ENCODE peak calls at places on chromosome 13, in five cellular contexts. C is upper lobe of left lung, K is K562, W is A549, J is GM12878. Q is an unnamed sample. For H3K9me3, the result is how much of the 10 kb centered on the place peaks cover.

GRCh38 chr13:50015750-50016149 is 506 bp downstream of the KCNRG start:
- ATAC-seq in C (no peak), K (peak), W (no peak), J (no peak), Q (no peak)

GRCh38 chr13:107299717-107300116 is 731.8 kb upstream of the ARGLU1 start:
- ATAC-seq in C (no peak), K (no peak), W (no peak), J (no peak), Q (no peak)

GRCh38 chr13:23321534-23322241 is 111.8 kb downstream of the SACS start:
- ATAC-seq in C (peak), K (no peak), W (peak), J (peak), Q (peak)

GRCh38 chr13:83536941-83537340 is 345.3 kb downstream of the SLITRK1 start:
- ATAC-seq in C (no peak), K (no peak), W (no peak), J (no peak), Q (no peak)

GRCh38 chr13:32212420-32212819 is 102.7 kb downstream of the ZAR1L start:
- ATAC-seq in C (peak), K (no peak), W (no peak), J (no peak), Q (peak)

GRCh38 chr13:31951215-31951678 is 80.3 kb upstream of the FRY start:
- ATAC-seq in C (peak), K (no peak), W (no peak), J (peak), Q (peak)

GRCh38 chr13:91144054-91144453 is 203.4 kb upstream of the MIR17HG start:
- ATAC-seq in C (peak), K (no peak), W (no peak), J (no peak), Q (no peak)

GRCh38 chr13:29817604-29818378 is 32.6 kb downstream of the UBL3 start:
- ATAC-seq in C (peak), K (no peak), W (no peak), J (peak), Q (no peak)

GRCh38 chr13:21517576-21517975 is 58.5 kb upstream of the ZDHHC20 start:
- ATAC-seq in C (no peak), K (no peak), W (no peak), J (no peak), Q (no peak)

GRCh38 chr13:98385591-98385990 is 191.3 kb downstream of the STK24 start:
- ATAC-seq in C (no peak), K (no peak), W (no peak), J (no peak), Q (no peak)

GRCh38 chr13:43804461-43805070 is 17.8 kb upstream of the ENOX1 start:
- ATAC-seq in C (peak), K (peak), W (peak), J (peak), Q (no peak)

GRCh38 chr13:46367622-46368327 is 19.3 kb downstream of the RUBCNL start:
- ATAC-seq in C (no peak), K (no peak), W (no peak), J (no peak), Q (no peak)

GRCh38 chr13:102089722-102090121 is 312.1 kb downstream of the FGF14 start:
- ATAC-seq in C (no peak), K (no peak), W (no peak), J (no peak), Q (no peak)

GRCh38 chr13:43357435-43358065 is 334.2 kb downstream of the DNAJC15 start:
- ATAC-seq in C (no peak), K (no peak), W (no peak), J (no peak), Q (no peak)

GRCh38 chr13:30301827-30302226 is 5.5 kb downstream of the KATNAL1 start:
- ATAC-seq in C (no peak), K (no peak), W (no peak), J (no peak), Q (no peak)

GRCh38 chr13:40061466-40062450 is 406.3 kb downstream of the COG6 start:
- ATAC-seq in C (no peak), K (no peak), W (no peak), J (no peak), Q (no peak)

GRCh38 chr13:40064723-40065122 is 409.3 kb downstream of the COG6 start:
- ATAC-seq in C (peak), K (no peak), W (peak), J (no peak), Q (no peak)

GRCh38 chr13:40063743-40064142 is 408.3 kb downstream of the COG6 start:
- ATAC-seq in C (no peak), K (no peak), W (no peak), J (no peak), Q (no peak)

GRCh38 chr13:40064154-40064713 is 408.8 kb downstream of the COG6 start:
- ATAC-seq in C (peak), K (no peak), W (no peak), J (no peak), Q (no peak)

DNA sequence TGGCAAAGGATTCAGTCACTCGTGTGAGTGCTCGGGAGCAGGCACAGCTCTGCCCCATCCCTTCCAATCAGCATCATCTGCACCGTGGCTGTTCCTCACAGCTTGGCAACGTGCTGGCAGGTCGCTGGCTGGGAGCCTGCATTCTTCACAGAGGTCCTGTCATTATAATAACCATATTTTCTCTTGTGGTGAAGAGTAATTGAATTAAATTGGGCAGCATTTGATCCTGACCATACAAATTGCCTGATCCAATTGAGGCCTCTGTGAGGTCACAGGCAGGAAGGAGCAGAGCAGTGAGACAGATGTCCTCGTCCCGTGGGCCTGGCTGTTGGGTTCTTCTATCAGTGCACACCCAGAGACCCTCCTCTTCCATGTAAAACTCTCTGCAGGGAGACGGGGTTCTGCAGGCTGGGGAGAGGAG is 407.8 kb downstream of the COG6 start:
- ATAC-seq in C (no peak), K (no peak), W (no peak), J (no peak), Q (no peak)
- TF ChIP-seq EP300 in C (no peak), K (no peak), W (no peak), J (no peak), Q (no peak)

GRCh38 chr13:40874138-40874776 is 84.8 kb downstream of the SLC25A15 start:
- ATAC-seq in C (no peak), K (no peak), W (no peak), J (no peak), Q (no peak)

GRCh38 chr13:40878321-40878720 is 88.9 kb downstream of the SLC25A15 start:
- ATAC-seq in C (no peak), K (no peak), W (no peak), J (no peak), Q (no peak)

GRCh38 chr13:40876020-40876738 is 86.8 kb downstream of the SLC25A15 start:
- ATAC-seq in C (no peak), K (no peak), W (no peak), J (no peak), Q (no peak)

GRCh38 chr13:40875048-40875447 is 85.6 kb downstream of the SLC25A15 start:
- ATAC-seq in C (no peak), K (no peak), W (no peak), J (no peak), Q (no peak)

GRCh38 chr13:40875583-40875982 is 86.2 kb downstream of the SLC25A15 start:
- ATAC-seq in C (no peak), K (no peak), W (no peak), J (no peak), Q (no peak)
- H3K9me3 ChIP-seq in C (under half), K (under half), W (under half), J (under half), Q (half or more)

DNA sequence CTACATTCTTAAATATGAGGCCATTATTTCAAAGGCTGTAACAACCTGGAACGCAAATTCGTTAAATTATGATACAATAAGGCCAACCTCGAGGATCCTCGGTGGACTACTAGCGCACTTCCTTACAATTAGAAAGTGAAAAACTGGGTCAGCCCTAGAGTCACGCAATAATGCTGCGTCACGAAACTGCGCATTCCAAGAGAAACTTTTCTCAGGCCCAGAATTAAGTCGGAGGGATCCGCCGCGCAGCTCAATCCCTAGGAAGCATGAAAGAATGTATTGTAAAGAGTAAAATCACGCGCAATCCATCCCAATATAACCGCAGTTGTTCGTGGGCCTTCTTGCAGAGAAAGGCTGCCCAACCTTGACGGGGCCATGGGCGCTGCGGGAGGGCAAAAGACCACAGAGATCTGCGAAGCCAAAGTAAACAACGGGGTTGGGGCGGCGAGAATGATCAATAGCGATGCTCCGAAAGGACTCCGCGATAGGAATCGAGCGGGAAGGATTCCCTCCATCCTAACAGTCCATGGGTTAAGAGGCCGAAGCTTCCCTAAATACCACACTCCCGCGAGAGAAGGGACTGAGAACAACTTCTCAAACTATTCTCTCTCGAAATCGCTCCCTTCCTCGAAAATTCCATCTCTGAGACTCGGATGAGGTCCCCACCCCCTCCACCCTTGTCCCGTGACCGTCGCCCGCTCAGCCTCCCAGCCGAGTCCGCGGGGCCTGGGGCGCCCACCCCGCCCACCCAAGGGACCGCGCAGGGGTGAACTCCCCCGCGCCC is 564 bp downstream of the SPART start:
- ATAC-seq in C (peak), K (peak), W (peak), J (peak), Q (peak)
- TF ChIP-seq EP300 in C (no peak), K (no peak), W (no peak), J (no peak), Q (no peak)

DNA sequence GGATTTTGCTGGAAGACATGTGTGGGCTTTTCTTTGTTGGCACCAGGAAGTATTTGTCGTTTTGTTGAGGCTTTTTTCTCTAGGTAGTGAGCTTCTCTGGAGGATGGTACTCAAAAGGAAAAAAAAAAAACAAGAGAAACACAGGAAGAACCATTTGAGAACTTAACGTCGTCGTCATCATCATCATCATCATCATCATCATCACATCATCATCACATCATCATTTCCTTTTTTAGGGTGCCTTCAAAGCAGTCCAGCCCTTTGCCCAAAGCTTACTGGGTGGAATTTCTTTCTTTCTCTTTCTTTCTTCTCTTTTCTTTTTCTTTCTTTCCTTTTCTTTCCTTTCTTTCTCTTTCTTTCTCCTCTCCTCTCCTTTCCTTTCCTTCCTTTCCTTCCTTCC is 2.2 kb upstream of the AMER2 start:
- ATAC-seq in C (no peak), K (no peak), W (no peak), J (no peak), Q (no peak)
- H3K9me3 ChIP-seq in C (under half), K (under half), W (under half), J (under half), Q (under half)

DNA sequence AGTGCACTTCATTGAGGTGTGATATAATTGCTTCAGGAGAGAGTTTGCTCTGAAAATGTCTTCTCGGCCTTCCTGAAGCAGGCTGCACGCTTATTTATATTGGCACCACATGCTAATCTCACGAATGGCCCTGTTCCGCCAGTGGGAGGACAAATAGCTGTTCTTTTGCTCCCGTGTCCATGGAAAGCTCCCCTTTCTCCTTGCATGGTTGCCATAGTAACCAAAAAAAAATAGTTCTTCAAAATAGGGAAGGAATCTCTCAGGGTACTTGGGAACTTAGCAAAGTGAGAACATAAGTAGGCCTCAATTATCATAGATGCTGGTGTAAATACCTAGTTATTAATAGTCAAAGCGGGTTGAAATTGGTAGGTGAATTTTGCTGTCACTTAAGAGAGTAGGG is 221.9 kb downstream of the ZIC5 start:
- ATAC-seq in C (no peak), K (no peak), W (no peak), J (no peak), Q (no peak)
- TF ChIP-seq EP300 in C (no peak), K (no peak), W (no peak), J (no peak), Q (no peak)

GRCh38 chr13:24668955-24669354 is 11.3 kb upstream of the ATP12A start:
- ATAC-seq in C (peak), K (no peak), W (no peak), J (no peak), Q (no peak)

GRCh38 chr13:24670927-24671326 is 9.3 kb upstream of the ATP12A start:
- ATAC-seq in C (peak), K (peak), W (peak), J (peak), Q (no peak)

GRCh38 chr13:24670174-24670573 is 10.0 kb upstream of the ATP12A start:
- ATAC-seq in C (no peak), K (no peak), W (no peak), J (no peak), Q (no peak)

GRCh38 chr13:24672141-24673132 is 7.8 kb upstream of the ATP12A start:
- ATAC-seq in C (no peak), K (no peak), W (no peak), J (no peak), Q (no peak)

DNA sequence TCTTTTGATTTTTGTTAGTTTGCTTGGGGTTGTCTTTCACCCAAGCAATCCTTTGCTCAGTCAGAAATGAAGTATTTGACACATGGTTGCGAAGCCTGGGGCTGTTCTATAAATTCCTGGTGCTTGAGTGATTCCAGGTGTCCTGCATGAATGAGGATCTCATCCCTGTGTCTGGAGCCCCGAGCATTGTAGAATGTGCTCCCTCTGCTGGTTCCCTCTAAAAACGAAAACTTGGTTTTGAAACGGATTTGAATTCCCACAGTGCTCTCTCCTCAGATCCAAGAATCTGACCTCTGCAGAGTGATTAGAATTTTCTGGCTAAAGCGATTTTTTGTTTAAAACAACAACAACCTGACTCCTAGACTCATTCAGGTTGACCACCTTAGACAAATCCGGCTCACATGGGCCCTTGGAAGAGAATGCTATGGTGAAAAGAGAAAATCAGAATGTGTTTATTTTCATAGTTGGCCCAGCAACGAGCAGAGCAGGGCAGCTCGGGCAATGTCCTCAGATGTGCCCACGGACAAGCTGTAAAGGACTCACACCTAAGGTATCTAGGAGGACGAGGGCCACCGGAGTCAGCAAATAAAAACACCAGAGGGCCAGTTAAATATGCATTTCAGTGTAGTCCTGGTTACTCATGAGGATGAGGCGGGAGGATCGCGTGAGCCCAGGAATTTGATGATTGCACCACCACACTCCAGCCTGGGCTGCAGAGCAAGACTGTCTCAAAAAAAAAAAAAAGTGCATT is 8.7 kb upstream of the ATP12A start:
- ATAC-seq in C (peak), K (peak), W (peak), J (peak), Q (peak)
- H3K9me3 ChIP-seq in C (under half), K (under half), W (under half), J (under half), Q (under half)

DNA sequence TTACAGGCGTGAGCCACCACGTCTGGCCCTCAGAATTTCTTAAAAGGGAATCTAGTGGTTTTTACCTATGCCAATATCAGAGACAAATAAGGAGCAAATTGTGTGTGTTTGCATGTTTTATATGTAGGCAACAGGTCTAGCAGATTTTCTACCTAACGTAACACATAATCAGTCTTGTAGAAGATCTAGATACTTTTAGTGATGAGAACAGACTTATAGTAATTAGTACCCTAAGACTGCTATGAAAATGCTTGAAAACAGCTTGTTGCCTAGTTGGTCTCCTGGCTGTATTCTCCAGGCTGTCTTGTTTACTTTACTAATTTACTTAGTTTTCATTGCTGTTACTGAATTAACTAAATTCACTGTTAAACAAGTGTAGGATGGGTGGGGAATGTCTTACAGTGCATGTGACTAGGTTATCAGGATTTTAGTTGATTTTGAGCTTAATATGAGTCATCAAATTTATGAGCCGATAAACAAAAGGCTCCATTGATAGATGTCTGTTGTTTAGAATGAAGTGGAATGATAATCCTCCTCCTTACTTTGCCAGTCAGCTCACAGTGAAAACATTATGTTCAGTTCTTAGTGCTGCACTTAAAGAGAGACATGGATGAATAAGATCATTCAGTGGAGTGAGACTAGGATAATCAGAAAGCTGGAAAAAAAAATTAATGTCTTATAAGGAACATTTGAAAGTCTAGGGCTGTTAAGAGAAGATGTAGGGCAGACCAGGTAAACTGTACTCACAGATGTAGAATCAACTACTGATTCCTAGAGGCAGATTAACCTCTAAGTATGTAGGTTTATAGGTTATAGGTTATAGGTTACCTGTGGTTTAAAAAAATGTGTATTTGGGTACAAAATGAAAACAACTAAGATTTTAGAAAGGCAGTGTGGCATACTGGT is 22.4 kb downstream of the GTF2F2 start:
- ATAC-seq in C (no peak), K (no peak), W (no peak), J (no peak), Q (no peak)
- TF ChIP-seq EP300 in C (no peak), K (no peak), W (no peak), J (no peak), Q (no peak)

DNA sequence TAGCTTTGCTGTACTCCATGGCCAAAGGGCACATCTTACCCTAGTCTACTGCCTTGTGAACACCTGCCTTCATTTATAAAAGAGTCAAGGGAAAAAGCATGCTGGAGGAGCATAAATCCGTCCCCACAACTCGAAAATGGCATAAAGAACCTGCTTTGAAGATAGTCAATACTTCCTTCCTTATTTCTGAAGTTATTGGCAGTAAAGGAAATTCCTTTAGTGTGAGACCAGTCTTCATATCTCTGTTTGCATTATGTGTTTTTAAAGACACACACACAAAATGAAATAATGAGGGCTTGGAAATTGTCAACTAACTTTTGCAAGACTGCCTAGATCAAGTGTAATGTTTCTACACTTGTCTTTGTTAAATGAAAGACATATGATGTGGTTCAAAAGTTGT is 408.4 kb downstream of the SPRY2 start:
- ATAC-seq in C (no peak), K (no peak), W (no peak), J (no peak), Q (no peak)
- H3K9me3 ChIP-seq in C (under half), K (under half), W (under half), J (under half), Q (under half)